ENCODE peak calls at places on chromosomes 4 and X, in five cellular contexts. M, E, S, T and A are unnamed samples.

GRCh38 chr4:177012918-177013545 is 220.3 kb upstream of the VEGFC start:
- DNase-seq in S (no peak), M (no peak), E (no peak), T (no peak), A (no peak)

GRCh38 chrX:113804293-113804692 is 779.6 kb upstream of the HTR2C start:
- DNase-seq in M (no peak), T (no peak), E (no peak), S (no peak), A (no peak)

GRCh38 chr4:133588306-133588705 is 439.2 kb downstream of the PCDH10 start:
- DNase-seq in S (no peak), T (no peak), M (no peak), E (no peak), A (no peak)

GRCh38 chrX:101918746-101919145 is 13.1 kb downstream of the ZMAT1 start:
- DNase-seq in T (no peak), S (no peak), E (no peak), M (no peak), A (no peak)

GRCh38 chrX:123920065-123920785 is 41.3 kb upstream of the STAG2 start:
- DNase-seq in T (no peak), M (no peak), S (no peak), E (peak; percentile 79), A (no peak)

GRCh38 chr4:81628489-81628888 is 156.8 kb upstream of the RASGEF1B start:
- DNase-seq in S (no peak), M (no peak), T (no peak), E (no peak), A (no peak)

GRCh38 chr4:6351246-6352000 is 81.8 kb downstream of the WFS1 start:
- DNase-seq in S (no peak), T (no peak), M (no peak), E (no peak), A (no peak)

GRCh38 chr4:147846318-147847135 is 114.6 kb downstream of the ARHGAP10 start:
- DNase-seq in M (no peak), S (no peak), T (no peak), E (no peak), A (no peak)

GRCh38 chr4:119037709-119038463 is 97.7 kb upstream of the MYOZ2 start:
- DNase-seq in M (no peak), T (no peak), S (no peak), E (peak; percentile 11), A (no peak)

GRCh38 chr4:51851090-51851936 is 8.4 kb downstream of the DCUN1D4 start:
- DNase-seq in E (no peak), S (no peak), T (no peak), M (no peak), A (no peak)

GRCh38 chr4:176753049-176753448 is 39.7 kb downstream of the VEGFC start:
- DNase-seq in S (no peak), E (peak; percentile 87), T (no peak), M (no peak), A (no peak)

GRCh38 chrX:39203427-39203826 is 402.2 kb downstream of the MID1IP1 start:
- DNase-seq in E (no peak), T (no peak), M (no peak), S (no peak), A (no peak)

GRCh38 chr4:150381026-150381425 is 200.9 kb upstream of the MAB21L2 start:
- DNase-seq in E (peak; percentile 19), M (no peak), S (no peak), T (no peak), A (no peak)

GRCh38 chr4:94409947-94410346 is 41.8 kb upstream of the PDLIM5 start:
- DNase-seq in E (peak; percentile 32), S (no peak), T (no peak), M (no peak), A (no peak)

GRCh38 chr4:105059337-105059736 is 87.3 kb upstream of the TET2 start:
- DNase-seq in T (no peak), M (no peak), S (no peak), E (no peak), A (no peak)

GRCh38 chr4:31674313-31674947 is 954.3 kb downstream of the PCDH7 start:
- DNase-seq in M (no peak), E (peak; percentile 49), T (peak; percentile 4), S (peak; percentile 5), A (no peak)

GRCh38 chr4:112523764-112524505 is 8.0 kb upstream of the NEUROG2 start:
- DNase-seq in M (peak; percentile 38), T (peak; percentile 75), S (peak; percentile 86), E (no peak), A (peak; percentile 82)

DNA sequence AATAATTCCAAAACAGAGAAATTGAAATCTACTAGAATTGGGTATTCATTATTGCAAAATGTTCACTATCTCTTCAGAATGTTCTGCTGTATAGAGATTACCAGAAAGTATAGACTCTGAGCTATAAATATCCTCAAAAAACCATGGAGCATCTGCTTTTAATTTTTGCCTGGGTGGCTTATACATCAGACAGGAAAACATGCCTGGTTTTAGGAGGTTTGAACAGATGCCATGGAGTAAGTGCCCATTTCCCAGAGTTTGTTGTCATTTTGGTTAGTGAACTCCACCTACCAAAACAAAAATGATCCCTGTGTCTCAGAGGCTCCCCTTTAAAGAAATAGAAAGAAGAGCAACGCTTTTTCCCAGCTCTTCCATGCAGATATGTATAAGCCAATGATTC is 68.7 kb downstream of the MEPE start:
- DNase-seq in M (no peak), T (no peak), E (peak; percentile 30), S (no peak), A (no peak)
- TF ChIP-seq CTCF in M (no peak), T (no peak), E (no peak), S (no peak), A (no peak)

GRCh38 chrX:95764972-95765451 is 919.6 kb upstream of the DIAPH2 start:
- DNase-seq in S (no peak), E (peak; percentile 56), M (no peak), T (peak; percentile 1), A (peak; percentile 11)
- TF ChIP-seq CTCF in S (peak; percentile 66), E (peak; percentile 45), M (no peak), T (peak; percentile 78), A (peak; percentile 82)

GRCh38 chr4:116544946-116545345 is 540.4 kb downstream of the TRAM1L1 start:
- DNase-seq in T (no peak), E (no peak), M (no peak), S (no peak), A (no peak)

GRCh38 chr4:116537828-116538227 is 547.5 kb downstream of the TRAM1L1 start:
- DNase-seq in S (no peak), E (no peak), T (no peak), M (no peak), A (no peak)

GRCh38 chr4:116539744-116540143 is 545.6 kb downstream of the TRAM1L1 start:
- DNase-seq in T (no peak), S (no peak), M (no peak), E (no peak), A (no peak)
- TF ChIP-seq CTCF in T (no peak), S (no peak), M (no peak), E (no peak), A (no peak)

DNA sequence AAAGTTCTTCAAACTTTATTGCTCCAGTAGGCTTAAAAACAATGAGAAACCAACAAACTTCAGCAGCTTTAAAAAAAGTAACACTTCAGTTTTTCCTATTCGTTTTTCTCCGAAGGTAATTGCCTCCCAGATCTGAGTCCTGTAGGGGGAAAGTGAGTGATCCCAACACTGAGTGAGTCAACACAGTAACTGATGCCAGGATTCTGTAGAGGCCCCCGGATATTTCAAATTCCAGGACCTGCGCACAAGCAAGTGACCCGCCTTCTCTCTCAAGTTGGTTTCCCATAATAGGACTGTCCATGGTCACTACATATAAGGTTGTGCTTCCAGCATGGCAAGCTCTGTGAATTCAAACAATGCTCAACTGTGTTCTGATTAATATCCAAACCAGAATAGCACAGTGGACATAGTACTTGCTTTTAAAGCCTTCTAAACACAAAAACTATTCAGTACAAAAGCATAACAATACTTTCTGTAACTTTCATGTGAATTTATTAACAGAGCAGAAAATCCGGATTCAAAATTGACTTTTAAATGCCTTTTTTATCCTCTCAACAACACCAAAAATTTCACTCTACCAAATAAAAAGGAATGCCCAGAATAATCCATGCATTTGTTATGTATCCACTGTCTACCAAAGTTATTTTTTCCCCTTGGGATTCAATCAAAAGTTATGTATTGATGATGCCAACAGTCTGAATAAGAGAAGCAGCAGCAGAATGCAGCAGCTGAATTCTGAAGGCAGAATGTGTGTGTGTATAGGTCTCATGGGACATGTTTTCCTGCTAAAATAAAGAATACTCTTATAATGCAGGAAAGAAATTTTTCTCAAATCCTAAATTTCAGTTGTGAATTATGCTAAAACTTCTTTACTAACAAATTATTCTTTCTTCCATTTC is at the start of gene DMD:
- DNase-seq in T (peak; percentile 6), E (peak; percentile 88), M (peak; percentile 33), S (peak; percentile 3), A (no peak)
- TF ChIP-seq CTCF in T (no peak), E (peak; percentile 21), M (no peak), S (no peak), A (no peak)

GRCh38 chr4:109559625-109559982 is 442 bp upstream of the MCUB start:
- DNase-seq in S (peak; percentile 47), M (peak; percentile 24), T (no peak), E (no peak), A (no peak)
- TF ChIP-seq CTCF in S (no peak), M (no peak), T (no peak), E (no peak), A (no peak)

GRCh38 chr4:158291334-158292055 is 81.2 kb downstream of the TMEM144 start:
- DNase-seq in M (no peak), E (no peak), T (no peak), S (no peak), A (no peak)

GRCh38 chr4:158292156-158292555 is 81.9 kb downstream of the TMEM144 start:
- DNase-seq in E (no peak), M (no peak), T (no peak), S (no peak), A (no peak)

GRCh38 chr4:158290912-158291311 is 80.6 kb downstream of the TMEM144 start:
- DNase-seq in S (no peak), E (no peak), M (no peak), T (no peak), A (no peak)

GRCh38 chr4:158297866-158298265 is 87.6 kb downstream of the TMEM144 start:
- DNase-seq in T (no peak), M (no peak), E (no peak), S (no peak), A (no peak)

GRCh38 chr4:158295053-158295452 is 84.8 kb downstream of the TMEM144 start:
- DNase-seq in T (no peak), M (no peak), E (no peak), S (no peak), A (no peak)
- TF ChIP-seq CTCF in T (no peak), M (no peak), E (no peak), S (no peak), A (no peak)

GRCh38 chr4:128298852-128299251 is 11.2 kb upstream of the PGRMC2 start:
- DNase-seq in S (no peak), T (no peak), M (no peak), E (no peak), A (no peak)
- TF ChIP-seq CTCF in S (no peak), T (peak; percentile 33), M (no peak), E (no peak), A (no peak)